ENCODE peak calls at places on chromosomes 5 and 9, in nine cellular contexts. I, K, S, R, X, B, G, U and L are unnamed samples.

GRCh38 chr9:114559830-114560520 is 27.6 kb upstream of the ATP6V1G1 start:
- DNase-seq in I (no peak), K (no peak), S (no peak), R (no peak), X (no peak), B (no peak), G (no peak), U (no peak), L (no peak)

GRCh38 chr5:21613971-21614488 is 1239.1 kb downstream of the CDH12 start:
- DNase-seq in I (no peak), K (no peak), S (no peak), R (no peak), X (no peak), B (no peak), G (no peak), U (no peak), L (no peak)

GRCh38 chr5:95252801-95253200 is 32.1 kb downstream of the MCTP1 start:
- DNase-seq in I (no peak), K (no peak), S (no peak), R (no peak), X (no peak), B (no peak), G (no peak), U (no peak), L (no peak)

GRCh38 chr9:97507585-97507984 is 6.1 kb downstream of the TMOD1 start:
- DNase-seq in I (no peak), K (no peak), S (no peak), R (no peak), X (no peak), B (peak; percentile 36), G (no peak), U (no peak), L (no peak)

GRCh38 chr9:136769710-136770191 is 5.4 kb upstream of the LCN15 start:
- DNase-seq in I (no peak), K (peak; percentile 96), S (no peak), R (no peak), X (peak; percentile 58), B (peak; percentile 67), G (peak; percentile 88), U (peak; percentile 60), L (no peak)

GRCh38 chr5:76473676-76474075 is 70.6 kb downstream of the IQGAP2 start:
- DNase-seq in I (no peak), K (no peak), S (no peak), R (no peak), X (no peak), B (no peak), G (no peak), U (no peak), L (no peak)

GRCh38 chr5:94968507-94969095 is 316.3 kb downstream of the MCTP1 start:
- DNase-seq in I (no peak), K (peak; percentile 34), S (peak; percentile 15), R (peak; percentile 77), X (no peak), B (peak; percentile 14), G (no peak), U (no peak), L (no peak)

GRCh38 chr5:83925952-83926351 is 205.3 kb upstream of the HAPLN1 start:
- DNase-seq in I (no peak), K (no peak), S (no peak), R (peak; percentile 62), X (no peak), B (no peak), G (no peak), U (no peak), L (no peak)

GRCh38 chr5:9340095-9340494 is 205.8 kb downstream of the SEMA5A start:
- DNase-seq in I (no peak), K (no peak), S (no peak), R (no peak), X (no peak), B (no peak), G (no peak), U (no peak), L (no peak)

GRCh38 chr5:147561435-147561834 is 51.6 kb upstream of the DPYSL3 start:
- DNase-seq in I (no peak), K (no peak), S (no peak), R (no peak), X (no peak), B (no peak), G (no peak), U (no peak), L (no peak)

GRCh38 chr9:31519826-31520225 is 864.6 kb upstream of the ACO1 start:
- DNase-seq in I (no peak), K (no peak), S (no peak), R (peak; percentile 26), X (no peak), B (no peak), G (no peak), U (no peak), L (no peak)

GRCh38 chr9:16633794-16634193 is 236.7 kb downstream of the BNC2 start:
- DNase-seq in I (no peak), K (no peak), S (no peak), R (no peak), X (no peak), B (no peak), G (no peak), U (no peak), L (no peak)

GRCh38 chr5:96881511-96882115 is 5.3 kb downstream of the ERAP2 start:
- DNase-seq in I (no peak), K (no peak), S (no peak), R (peak; percentile 88), X (no peak), B (no peak), G (no peak), U (no peak), L (no peak)

GRCh38 chr9:91839926-91840464 is 110.0 kb downstream of the ROR2 start:
- DNase-seq in I (no peak), K (no peak), S (no peak), R (no peak), X (peak; percentile 71), B (no peak), G (no peak), U (no peak), L (peak; percentile 49)

GRCh38 chr9:87643778-87644570 is 81.9 kb upstream of the CTSL start:
- DNase-seq in I (no peak), K (no peak), S (no peak), R (no peak), X (no peak), B (no peak), G (no peak), U (no peak), L (no peak)

GRCh38 chr9:134663753-134664415 is 22.3 kb downstream of the COL5A1 start:
- DNase-seq in I (no peak), K (no peak), S (no peak), R (no peak), X (peak; percentile 65), B (no peak), G (no peak), U (no peak), L (no peak)

DNA sequence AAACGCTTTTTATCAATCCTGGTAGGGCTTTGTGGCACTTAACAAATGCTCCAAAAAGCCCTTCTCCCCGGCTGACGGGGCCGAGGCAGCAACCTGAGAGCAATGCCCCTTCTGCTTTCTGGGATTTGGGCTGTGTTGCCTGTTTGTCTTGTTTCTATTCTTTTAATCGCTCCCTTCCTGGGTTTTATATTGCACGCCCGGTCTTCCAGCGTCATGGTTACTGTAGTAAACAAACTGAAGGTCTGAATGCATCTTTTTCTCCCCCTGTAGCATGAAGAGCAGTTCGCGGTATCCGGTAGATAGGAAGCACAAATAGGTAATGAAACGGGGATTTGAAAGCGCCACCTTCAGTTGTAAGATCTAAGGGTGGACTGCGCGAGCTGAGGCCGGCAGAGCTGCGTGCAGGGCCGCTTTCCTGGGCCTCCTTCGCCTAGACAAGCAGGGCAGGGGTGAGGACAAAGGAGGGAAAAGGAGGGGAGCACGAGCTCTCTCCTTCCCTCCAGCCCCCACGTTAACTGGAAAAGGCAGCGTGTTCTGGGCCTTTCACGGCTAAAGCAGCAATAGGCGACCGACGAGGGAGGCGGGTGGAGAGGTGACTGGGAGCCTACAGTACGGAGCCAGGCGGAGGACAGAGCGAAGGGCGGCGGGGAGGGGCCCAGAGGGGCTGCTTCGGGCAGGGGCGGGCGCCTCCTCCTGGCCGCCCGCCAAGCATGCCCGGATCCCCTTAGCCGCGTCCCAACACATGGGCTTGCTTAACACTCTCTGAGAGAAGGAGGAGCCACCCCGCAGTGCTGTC is 49.3 kb upstream of the ZNF366 start:
- DNase-seq in I (peak; percentile 34), K (no peak), S (peak; percentile 8), R (peak; percentile 85), X (peak; percentile 79), B (no peak), G (peak; percentile 89), U (peak; percentile 45), L (peak; percentile 81)
- TF ChIP-seq CTCF in I (no peak), K (no peak), S (no peak), R (no peak), X (no peak), B (no peak), G (peak; percentile 54), U (no peak), L (no peak)

GRCh38 chr5:148816357-148816756 is 10.1 kb upstream of the ADRB2 start:
- DNase-seq in I (no peak), K (no peak), S (no peak), R (no peak), X (no peak), B (no peak), G (no peak), U (no peak), L (no peak)
- H3K4me1 ChIP-seq in I (no peaks in the 10 kb centered on the region), K (no peaks in the 10 kb centered on the region), S (no peaks in the 10 kb centered on the region), R (no peaks in the 10 kb centered on the region), X (no peaks in the 10 kb centered on the region), B (peaks cover 4% of the 10 kb centered on the region), G (no peaks in the 10 kb centered on the region), U (no peaks in the 10 kb centered on the region), L (no peaks in the 10 kb centered on the region)

DNA sequence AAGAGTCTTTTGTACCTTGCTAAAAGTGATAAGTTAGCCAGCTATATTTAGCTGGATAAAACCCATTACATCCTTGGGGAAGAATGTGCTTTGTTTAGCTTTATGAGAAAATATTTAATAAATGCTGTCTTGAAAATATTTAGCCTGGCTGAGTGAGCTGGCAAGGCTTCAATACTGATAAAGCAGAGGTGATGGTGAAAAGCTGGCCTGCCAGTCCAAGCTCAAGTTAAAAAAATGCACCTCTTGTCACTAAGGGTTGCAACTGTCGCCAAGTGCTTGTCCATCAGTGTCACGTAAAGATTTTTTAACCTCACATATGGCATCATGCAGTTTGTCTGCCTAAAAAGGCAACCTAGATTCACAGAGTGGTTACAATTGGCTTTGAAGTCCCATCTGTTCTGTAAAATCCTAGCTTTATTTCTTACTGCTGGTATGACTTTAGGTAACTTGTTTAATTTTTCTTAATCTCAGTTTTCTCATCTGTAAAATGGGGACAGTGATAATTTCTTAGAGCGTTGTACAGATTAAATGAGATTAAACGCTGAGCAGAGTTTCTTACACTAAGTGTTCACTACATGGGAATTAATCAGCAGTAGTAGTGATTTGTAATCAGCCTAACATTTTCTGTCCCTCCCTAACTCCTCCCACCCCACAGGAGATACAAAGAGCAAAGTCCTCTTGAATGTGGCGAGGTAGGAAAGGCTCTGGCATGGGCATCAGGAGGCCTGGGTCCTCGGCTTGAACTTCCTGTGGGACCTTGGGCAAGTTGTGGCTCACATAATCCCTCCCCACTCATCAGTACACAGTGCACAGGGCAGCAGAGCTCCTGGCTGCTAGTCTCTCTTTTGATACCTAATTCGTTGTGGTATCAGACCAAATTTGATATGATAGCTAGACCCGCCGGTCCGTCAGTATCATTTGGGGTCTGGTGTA is 48.7 kb downstream of the PIK3R1 start:
- DNase-seq in I (no peak), K (no peak), S (no peak), R (peak; percentile 79), X (no peak), B (no peak), G (no peak), U (no peak), L (no peak)
- TF ChIP-seq POLR2AphosphoS5 in I (no peak), K (no peak), S (no peak), R (no peak), X (peak; percentile 60), B (no peak), G (no peak), U (peak; percentile 7), L (no peak)

GRCh38 chr5:1083823-1084605 is 27.8 kb downstream of the SLC12A7 start:
- DNase-seq in I (no peak), K (no peak), S (no peak), R (no peak), X (no peak), B (no peak), G (no peak), U (no peak), L (no peak)
- TF ChIP-seq CTCF in I (no peak), K (no peak), S (no peak), R (no peak), X (no peak), B (no peak), G (no peak), U (no peak), L (no peak)